ENCODE peak calls at places on chromosomes 16 and 17, in eight cellular contexts. M, I, T, F, K, Y, D and H are unnamed samples.

GRCh38 chr17:62064029-62064790 is 868 bp downstream of the MED13 start:
- DNase-seq in K (no peak), Y (peak; percentile 36), F (peak; percentile 58), M (peak; percentile 24), T (no peak), I (peak; percentile 60), D (peak; percentile 51), H (no peak)

GRCh38 chr17:29771561-29771960 is 148.8 kb upstream of the CORO6 start:
- DNase-seq in Y (no peak), I (no peak), D (peak; percentile 59), K (no peak), T (no peak), F (no peak), M (no peak), H (no peak)

GRCh38 chr16:26189496-26190005 is 497.8 kb downstream of the HS3ST4 start:
- DNase-seq in I (no peak), F (no peak), K (no peak), M (no peak), D (no peak), T (no peak), Y (no peak), H (no peak)

GRCh38 chr17:63841350-63842172 is 924 bp downstream of the SMARCD2 start:
- DNase-seq in D (peak; percentile 78), F (peak; percentile 54), T (no peak), M (peak; percentile 40), I (peak; percentile 38), Y (no peak), K (peak; percentile 51), H (peak; percentile 65)

GRCh38 chr16:4293822-4294457 is 21.1 kb upstream of the TFAP4 start:
- DNase-seq in F (peak; percentile 31), Y (no peak), T (no peak), K (peak; percentile 15), I (no peak), M (no peak), D (peak; percentile 87), H (peak; percentile 57)

GRCh38 chr17:76422860-76423259 is 30.1 kb downstream of the UBE2O start:
- DNase-seq in M (no peak), Y (no peak), I (no peak), K (no peak), D (no peak), T (no peak), F (no peak), H (no peak)

GRCh38 chr16:58652741-58653140 is 23.1 kb upstream of the CNOT1 start:
- DNase-seq in K (no peak), F (peak; percentile 15), T (no peak), D (peak; percentile 67), I (no peak), M (no peak), Y (no peak), H (no peak)

GRCh38 chr17:4136373-4136772 is 6.5 kb downstream of the ZZEF1 start:
- DNase-seq in K (no peak), I (no peak), Y (no peak), M (no peak), F (no peak), T (no peak), D (peak; percentile 38), H (peak; percentile 42)

GRCh38 chr17:44360826-44361225 is 2.8 kb downstream of the FAM171A2 start:
- DNase-seq in M (no peak), D (peak; percentile 80), Y (no peak), F (no peak), T (no peak), I (no peak), K (no peak), H (no peak)

GRCh38 chr17:50212121-50212843 is 10.9 kb upstream of the COL1A1 start:
- DNase-seq in I (no peak), Y (no peak), M (no peak), K (no peak), T (no peak), F (no peak), D (peak; percentile 59), H (peak; percentile 40)

GRCh38 chr16:27169511-27170071 is 33.7 kb upstream of the KDM8 start:
- DNase-seq in K (no peak), M (peak; percentile 92), I (peak; percentile 33), Y (no peak), F (peak; percentile 71), D (peak; percentile 93), T (peak; percentile 34), H (no peak)

GRCh38 chr16:28110479-28110878 is 47.0 kb upstream of the GSG1L start:
- DNase-seq in M (peak; percentile 64), D (no peak), K (peak; percentile 4), Y (no peak), F (no peak), I (no peak), T (no peak), H (no peak)

GRCh38 chr16:89602273-89602951 is 11.0 kb upstream of the DPEP1 start:
- DNase-seq in D (peak; percentile 90), K (no peak), M (peak; percentile 80), I (peak; percentile 87), T (peak; percentile 46), Y (no peak), F (peak; percentile 90), H (peak; percentile 58)

GRCh38 chr17:40967581-40967980 is 833 bp upstream of the KRT39 start:
- DNase-seq in M (no peak), I (no peak), K (no peak), F (no peak), T (no peak), D (no peak), Y (no peak), H (no peak)

GRCh38 chr17:72931163-72931562 is 161.3 kb downstream of the SLC39A11 start:
- DNase-seq in T (no peak), K (no peak), F (no peak), Y (no peak), I (no peak), D (no peak), M (no peak), H (no peak)

GRCh38 chr17:4316648-4317047 is 49.8 kb downstream of the UBE2G1 start:
- DNase-seq in K (no peak), D (no peak), Y (no peak), I (no peak), M (no peak), F (no peak), T (no peak), H (no peak)

GRCh38 chr16:899678-900060 is 71.1 kb downstream of the LMF1 start:
- DNase-seq in T (no peak), M (no peak), K (no peak), Y (no peak), I (no peak), D (no peak), F (no peak), H (no peak)

GRCh38 chr16:17529982-17530760 is 59.4 kb upstream of the XYLT1 start:
- DNase-seq in M (no peak), K (no peak), D (no peak), T (no peak), F (no peak), Y (peak; percentile 3), I (no peak), H (no peak)

GRCh38 chr17:11006530-11006929 is 168.6 kb upstream of the PIRT start:
- DNase-seq in Y (no peak), M (no peak), I (no peak), F (no peak), K (no peak), D (no peak), T (no peak), H (no peak)

GRCh38 chr16:70749681-70750601 is 51.0 kb downstream of the VAC14 start:
- DNase-seq in M (no peak), F (no peak), D (peak; percentile 31), Y (no peak), T (no peak), K (peak; percentile 46), I (peak; percentile 58), H (no peak)

GRCh38 chr17:81470270-81470943 is 42.2 kb downstream of the ACTG1 start:
- DNase-seq in M (no peak), F (no peak), K (no peak), T (no peak), Y (no peak), D (no peak), I (no peak), H (no peak)

GRCh38 chr16:58020628-58021521 is 4.7 kb upstream of the MMP15 start:
- DNase-seq in Y (no peak), F (peak; percentile 57), I (peak; percentile 59), K (peak; percentile 61), M (peak; percentile 72), T (no peak), D (peak; percentile 73), H (peak; percentile 59)

GRCh38 chr16:67940436-67941089 is 3.4 kb downstream of the LCAT start:
- DNase-seq in I (no peak), F (no peak), Y (no peak), K (no peak), D (no peak), T (no peak), M (no peak), H (no peak)

GRCh38 chr17:57747221-57748017 is 2.3 kb upstream of the CCDC182 start:
- DNase-seq in T (peak; percentile 19), D (peak; percentile 86), F (peak; percentile 77), I (peak; percentile 68), K (peak; percentile 48), Y (peak; percentile 69), M (peak; percentile 70), H (no peak)

GRCh38 chr17:4105232-4105631 is 37.6 kb downstream of the ZZEF1 start:
- DNase-seq in Y (no peak), K (no peak), F (no peak), T (no peak), M (no peak), I (no peak), D (no peak), H (no peak)

GRCh38 chr17:39753514-39754160 is 15.9 kb downstream of the GRB7 start:
- DNase-seq in D (no peak), T (no peak), I (peak; percentile 50), K (peak; percentile 51), Y (peak; percentile 57), F (peak; percentile 34), M (no peak), H (peak; percentile 73)

GRCh38 chr16:12917246-12917645 is 15.8 kb downstream of the SHISA9 start:
- DNase-seq in I (no peak), M (no peak), K (no peak), Y (no peak), T (no peak), D (no peak), F (no peak), H (no peak)

GRCh38 chr17:65850486-65850885 is 289.0 kb upstream of the AXIN2 start:
- DNase-seq in I (no peak), T (no peak), K (no peak), F (peak; percentile 61), M (no peak), D (peak; percentile 16), Y (peak; percentile 14), H (no peak)

GRCh38 chr17:76543482-76544122 is 3.8 kb downstream of the PRCD start:
- DNase-seq in M (no peak), I (no peak), K (peak; percentile 65), D (no peak), Y (no peak), F (no peak), T (no peak), H (no peak)

GRCh38 chr16:4318171-4318910 is 2.5 kb downstream of the GLIS2 start:
- DNase-seq in D (no peak), I (no peak), F (no peak), K (no peak), T (no peak), M (no peak), Y (no peak), H (no peak)

GRCh38 chr16:89827383-89828198 is 684 bp upstream of the SPIRE2 start:
- DNase-seq in M (peak; percentile 46), F (peak; percentile 45), T (peak; percentile 15), Y (peak; percentile 49), K (no peak), I (peak; percentile 82), D (peak; percentile 62), H (peak; percentile 53)

GRCh38 chr16:66441586-66442375 is 14.7 kb downstream of the BEAN1 start:
- DNase-seq in I (no peak), Y (no peak), K (no peak), D (peak; percentile 40), T (no peak), F (no peak), M (no peak), H (no peak)

GRCh38 chr17:59716427-59716826 is 9.0 kb downstream of the VMP1 start:
- DNase-seq in D (no peak), T (no peak), M (no peak), K (no peak), Y (no peak), F (no peak), I (no peak), H (no peak)

GRCh38 chr17:17275991-17276390 is 5.1 kb downstream of the COPS3 start:
- DNase-seq in M (peak; percentile 69), Y (no peak), I (no peak), K (no peak), T (no peak), D (no peak), F (no peak), H (no peak)